ENCODE peak calls at places on chromosomes 5 and 9, in five cellular contexts. J, F, K, T and I are unnamed samples.

GRCh38 chr9:37284631-37285030 is 137.9 kb upstream of the GRHPR start:
- DNase-seq in J (no peak), F (no peak), K (no peak), T (no peak), I (no peak)

GRCh38 chr9:89038354-89039091 is 47.3 kb downstream of the S1PR3 start:
- DNase-seq in J (no peak), F (no peak), K (no peak), T (no peak), I (no peak)

GRCh38 chr9:18771736-18772135 is 261.3 kb downstream of the SAXO1 start:
- DNase-seq in J (no peak), F (no peak), K (no peak), T (no peak), I (no peak)

GRCh38 chr5:97182571-97183099 is 412 bp downstream of the RIOK2 start:
- DNase-seq in J (no peak), F (no peak), K (no peak), T (no peak), I (no peak)

GRCh38 chr5:123119334-123119986 is 30.4 kb downstream of the PRDM6 start:
- DNase-seq in J (no peak), F (no peak), K (no peak), T (no peak), I (no peak)

GRCh38 chr5:128084228-128085167 is 932 bp downstream of the SLC12A2 start:
- DNase-seq in J (peak; percentile 76), F (peak; percentile 78), K (peak; percentile 33), T (peak; percentile 53), I (peak; percentile 80)

GRCh38 chr5:116576043-116576713 is 1.6 kb upstream of the SEMA6A start:
- DNase-seq in J (peak; percentile 80), F (peak; percentile 80), K (peak; percentile 36), T (peak; percentile 77), I (no peak)

GRCh38 chr5:172690258-172691075 is 49.4 kb downstream of the NEURL1B start:
- DNase-seq in J (no peak), F (peak; percentile 60), K (no peak), T (no peak), I (no peak)

GRCh38 chr5:163705983-163706771 is 200.8 kb downstream of the MAT2B start:
- DNase-seq in J (no peak), F (no peak), K (no peak), T (no peak), I (no peak)

GRCh38 chr9:134032456-134033222 is 7.4 kb downstream of the BRD3OS start:
- DNase-seq in J (no peak), F (peak; percentile 57), K (no peak), T (no peak), I (no peak)

GRCh38 chr5:170296036-170296934 is 1.3 kb downstream of the LCP2 start:
- DNase-seq in J (no peak), F (peak; percentile 40), K (no peak), T (no peak), I (no peak)

GRCh38 chr5:170296935-170297588 is 515 bp downstream of the LCP2 start:
- DNase-seq in J (no peak), F (no peak), K (no peak), T (no peak), I (no peak)

GRCh38 chr5:170300361-170301013 is 2.9 kb upstream of the LCP2 start:
- DNase-seq in J (no peak), F (peak; percentile 74), K (no peak), T (peak; percentile 20), I (no peak)

GRCh38 chr5:170301149-170301548 is 3.6 kb upstream of the LCP2 start:
- DNase-seq in J (no peak), F (peak; percentile 20), K (no peak), T (no peak), I (no peak)

DNA sequence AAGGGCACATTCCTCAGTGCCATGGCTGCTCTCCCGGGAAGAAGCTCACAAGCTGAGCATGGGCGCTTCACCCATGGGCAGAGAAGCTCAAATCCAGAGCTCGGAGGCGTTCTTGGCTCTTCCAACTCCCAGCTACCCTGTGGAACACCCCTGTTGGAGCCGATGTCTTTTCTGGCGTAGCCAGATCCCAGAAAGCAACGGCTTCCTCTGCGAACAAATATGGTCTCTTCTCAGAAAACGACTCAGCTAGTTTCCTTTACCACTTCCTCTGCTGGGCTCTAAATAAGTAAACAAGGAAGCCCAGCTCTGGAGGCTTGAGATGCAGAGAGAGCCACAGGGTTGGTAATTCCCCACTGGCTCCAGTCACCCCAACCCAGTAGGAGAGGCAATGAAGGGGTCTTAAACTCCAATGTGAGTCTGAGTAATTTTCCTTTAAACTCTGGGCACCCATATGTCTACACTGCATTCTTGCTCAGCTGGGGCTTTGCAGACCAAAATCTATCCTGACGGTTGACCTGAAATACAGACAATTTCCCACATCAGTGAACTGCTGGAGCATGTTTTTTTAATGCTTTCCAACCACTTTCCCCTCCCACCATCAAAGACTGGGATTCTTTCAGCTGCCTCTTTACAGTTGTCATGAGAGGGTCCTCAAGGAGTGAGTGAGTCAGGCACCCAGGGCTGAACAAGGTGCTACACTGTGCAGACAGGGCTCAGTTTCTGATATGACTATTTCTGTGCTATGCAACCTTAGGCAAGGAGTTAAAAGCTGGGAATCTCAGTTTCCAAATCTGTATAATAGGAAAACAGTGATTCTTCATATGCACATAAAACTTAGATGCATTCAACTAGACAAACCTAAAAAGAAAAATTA is at the start of gene LCP2:
- DNase-seq in J (no peak), F (peak; percentile 59), K (no peak), T (no peak), I (no peak)
- TF ChIP-seq POLR2A in J (no peak), F (peak; percentile 9), K (no peak), T (peak; percentile 31), I (no peak)

DNA sequence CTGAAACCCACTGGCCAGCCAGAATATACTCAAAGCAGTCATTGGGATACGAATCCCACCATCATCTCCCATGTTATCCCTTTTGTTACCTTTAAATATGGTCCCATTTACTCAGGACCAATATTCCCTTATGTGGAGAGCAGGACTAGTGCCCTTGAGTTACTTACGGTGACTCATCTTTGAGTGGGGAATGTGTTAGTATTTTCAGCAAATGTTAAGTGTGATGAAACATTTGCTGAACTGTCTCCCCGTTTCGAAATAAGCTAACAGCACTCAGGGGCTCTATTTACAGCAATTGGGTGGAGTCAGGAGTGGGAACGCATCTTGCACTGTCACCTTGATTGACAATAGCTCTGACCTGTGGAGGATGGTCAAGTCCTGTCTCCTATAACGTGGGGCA is 67.4 kb downstream of the CTSL start:
- DNase-seq in J (no peak), F (no peak), K (no peak), T (no peak), I (no peak)
- TF ChIP-seq POLR2A in J (no peak), F (no peak), K (no peak), T (no peak), I (no peak)

DNA sequence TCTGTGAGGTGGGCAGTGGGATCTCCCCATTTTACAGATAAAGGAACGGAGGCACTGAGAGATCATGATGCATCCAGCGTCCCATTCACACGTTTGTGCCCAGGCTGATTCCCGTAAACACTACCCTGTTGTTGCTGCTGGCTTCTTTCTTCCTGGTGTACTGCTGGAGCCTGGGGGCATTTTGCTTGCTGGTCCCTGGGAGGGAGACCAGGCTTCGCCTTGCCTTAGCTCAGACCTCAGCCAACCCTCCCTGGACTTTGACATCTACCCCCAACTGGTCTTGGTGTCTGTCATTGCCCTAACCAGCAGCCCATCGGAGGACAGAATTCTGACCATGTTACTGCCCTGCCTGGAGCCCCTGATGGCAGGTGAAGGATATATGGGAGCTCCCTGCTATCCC is 82.4 kb downstream of the ZNF618 start:
- DNase-seq in J (no peak), F (no peak), K (no peak), T (no peak), I (no peak)
- TF ChIP-seq POLR2A in J (no peak), F (no peak), K (no peak), T (no peak), I (no peak)

GRCh38 chr5:177591690-177592009 is 353 bp upstream of the TMED9 start:
- DNase-seq in J (no peak), F (no peak), K (no peak), T (no peak), I (no peak)

GRCh38 chr5:177593511-177593910 is 1.5 kb downstream of the TMED9 start:
- DNase-seq in J (no peak), F (peak; percentile 5), K (no peak), T (no peak), I (peak; percentile 26)

GRCh38 chr5:177590406-177590805 is 1.6 kb upstream of the TMED9 start:
- DNase-seq in J (no peak), F (no peak), K (no peak), T (no peak), I (no peak)

GRCh38 chr5:177592905-177593304 is 902 bp downstream of the TMED9 start:
- DNase-seq in J (no peak), F (peak; percentile 43), K (no peak), T (no peak), I (no peak)

DNA sequence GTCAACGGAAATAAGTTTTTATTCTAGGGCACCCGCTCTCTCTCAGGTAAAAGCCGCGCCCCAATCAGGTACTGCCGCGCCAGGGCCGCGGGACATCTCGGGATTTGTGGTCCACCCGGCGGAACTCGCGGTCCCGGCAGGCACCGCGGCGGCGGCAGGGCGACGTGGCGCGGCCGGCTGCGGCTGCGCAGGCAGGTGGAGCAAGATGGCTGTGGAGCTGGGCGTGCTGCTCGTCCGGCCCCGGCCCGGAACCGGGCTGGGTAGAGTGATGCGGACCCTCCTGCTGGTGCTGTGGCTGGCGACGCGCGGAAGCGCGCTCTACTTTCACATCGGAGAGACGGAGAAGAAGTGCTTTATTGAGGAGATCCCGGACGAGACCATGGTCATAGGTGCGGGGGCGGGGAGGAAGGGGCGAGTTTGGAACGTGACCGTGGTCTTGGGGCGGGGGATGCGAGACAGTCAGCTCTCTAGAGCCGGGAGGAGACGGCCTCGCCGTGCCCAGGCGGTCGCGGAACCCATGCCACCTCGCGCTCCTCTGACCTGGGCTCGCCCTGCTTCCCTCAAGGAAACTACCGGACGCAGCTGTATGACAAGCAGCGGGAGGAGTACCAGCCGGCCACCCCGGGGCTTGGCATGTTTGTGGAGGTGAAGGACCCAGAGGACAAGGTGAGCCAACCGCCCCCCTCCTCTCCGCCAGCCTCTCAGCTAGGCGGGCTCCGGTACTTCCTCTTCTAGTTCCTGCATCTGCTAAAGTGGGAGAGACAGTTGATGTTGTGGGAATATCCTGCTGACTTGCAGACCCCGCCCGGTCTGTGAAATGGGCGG is at the start of gene TMED9:
- DNase-seq in J (peak; percentile 93), F (peak; percentile 88), K (peak; percentile 73), T (peak; percentile 90), I (peak; percentile 88)
- TF ChIP-seq POLR2A in J (peak; percentile 93), F (peak; percentile 70), K (peak; percentile 97), T (peak; percentile 93), I (peak; percentile 81)

DNA sequence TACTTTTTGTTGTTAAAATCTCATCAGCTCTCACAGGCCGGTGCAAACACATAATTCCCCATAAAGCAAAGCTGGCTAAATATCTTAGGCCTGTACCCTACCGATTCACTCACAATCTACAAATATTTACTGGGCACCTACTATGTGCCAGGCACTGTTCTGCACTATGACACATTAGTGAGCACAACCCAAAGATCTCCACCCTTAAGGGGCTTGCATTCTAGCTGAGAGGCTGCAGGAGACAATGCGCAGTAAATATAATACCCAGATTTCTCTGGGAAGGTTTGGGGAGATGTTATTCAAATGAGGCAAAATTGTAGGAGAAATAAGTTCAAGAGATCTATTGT is 53.7 kb downstream of the FNBP1 start:
- DNase-seq in J (no peak), F (no peak), K (no peak), T (no peak), I (no peak)
- TF ChIP-seq POLR2A in J (no peak), F (no peak), K (no peak), T (no peak), I (no peak)